ENCODE peak calls at places on chromosomes 16 and 17, in five cellular contexts. L is transverse colon, X is gastrocnemius medialis, O is A549, P is ovary. A is an unnamed sample.
A peak's percentile ranks its signal among the peaks of the same experiment; 100 is the strongest.

GRCh38 chr17:46191332-46192210 is 1.7 kb downstream of the KANSL1 start:
- DNase-seq in L (peak; percentile 38), X (peak; percentile 19), O (peak; percentile 64), P (peak; percentile 33), A (peak; percentile 32)

GRCh38 chr17:64599187-64599676 is 62.9 kb downstream of the SMURF2 start:
- DNase-seq in L (peak; percentile 29), X (no peak), O (no peak), P (no peak), A (no peak)

GRCh38 chr17:73249700-73250099 is 12.0 kb downstream of the CPSF4L start:
- DNase-seq in L (no peak), X (no peak), O (no peak), P (no peak), A (no peak)

GRCh38 chr16:88726981-88727380 is 20.7 kb downstream of the CTU2 start:
- DNase-seq in L (no peak), X (no peak), O (no peak), P (no peak), A (no peak)

GRCh38 chr16:84825896-84826557 is 6.2 kb downstream of the CRISPLD2 start:
- DNase-seq in L (no peak), X (no peak), O (no peak), P (peak; percentile 36), A (no peak)

GRCh38 chr16:11329080-11329491 is 16.2 kb upstream of the RMI2 start:
- DNase-seq in L (no peak), X (no peak), O (no peak), P (no peak), A (no peak)

GRCh38 chr17:55959756-55960155 is 193.5 kb upstream of the ANKFN1 start:
- DNase-seq in L (no peak), X (no peak), O (no peak), P (no peak), A (no peak)

GRCh38 chr16:3937066-3937875 is 56.8 kb upstream of the CREBBP start:
- DNase-seq in L (no peak), X (no peak), O (no peak), P (no peak), A (no peak)

GRCh38 chr17:65198653-65199382 is 61.6 kb downstream of the RGS9 start:
- DNase-seq in L (no peak), X (no peak), O (peak; percentile 73), P (peak; percentile 25), A (peak; percentile 21)

GRCh38 chr17:688100-688989 is 26.3 kb downstream of the VPS53 start:
- DNase-seq in L (peak; percentile 37), X (no peak), O (peak; percentile 67), P (no peak), A (no peak)

DNA sequence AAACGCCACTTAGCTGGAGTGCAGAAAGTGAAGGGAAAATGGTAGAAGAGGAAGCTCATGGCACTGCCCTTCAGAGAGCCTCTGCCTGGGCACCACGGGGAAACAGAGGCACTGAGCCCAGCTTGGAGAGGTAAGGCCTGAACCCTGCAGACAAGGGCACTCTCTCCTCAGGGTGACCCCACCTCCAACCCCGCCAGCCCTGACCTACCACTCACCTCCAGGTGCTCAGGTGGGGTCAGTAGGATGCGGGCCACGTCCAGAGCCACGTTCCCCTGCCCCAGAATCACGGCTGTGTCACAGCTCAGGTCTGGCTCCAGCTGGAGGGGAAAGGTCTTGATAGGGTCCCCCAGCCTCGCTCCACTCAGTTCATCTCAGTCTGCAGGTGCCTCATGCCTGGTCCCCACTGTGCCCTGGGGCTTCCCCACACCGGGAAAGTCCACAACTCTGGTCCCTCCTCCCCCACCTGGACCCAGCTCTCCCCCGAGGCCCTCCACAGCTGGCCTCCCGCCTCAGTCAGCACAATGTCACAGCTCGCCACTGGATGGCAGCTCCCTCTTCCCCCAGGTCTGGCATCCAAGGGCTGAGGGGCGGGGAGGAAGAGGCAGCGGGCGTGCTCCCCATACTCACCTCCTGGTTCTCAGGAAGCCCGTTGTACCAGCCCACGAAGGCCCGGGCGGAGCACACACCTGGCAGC is 6.0 kb upstream of the GRIN2C start:
- DNase-seq in L (no peak), X (no peak), O (no peak), P (no peak), A (no peak)
- TF ChIP-seq CTCF in L (no peak), X (no peak), O (no peak), P (no peak), A (no peak)

GRCh38 chr16:9954181-9954580 is 228.0 kb downstream of the GRIN2A start:
- DNase-seq in L (no peak), X (no peak), O (no peak), P (no peak), A (no peak)

GRCh38 chr16:9948933-9949332 is 233.3 kb downstream of the GRIN2A start:
- DNase-seq in L (no peak), X (no peak), O (no peak), P (no peak), A (no peak)

GRCh38 chr16:9946022-9946720 is 236.1 kb downstream of the GRIN2A start:
- DNase-seq in L (no peak), X (no peak), O (no peak), P (no peak), A (no peak)

DNA sequence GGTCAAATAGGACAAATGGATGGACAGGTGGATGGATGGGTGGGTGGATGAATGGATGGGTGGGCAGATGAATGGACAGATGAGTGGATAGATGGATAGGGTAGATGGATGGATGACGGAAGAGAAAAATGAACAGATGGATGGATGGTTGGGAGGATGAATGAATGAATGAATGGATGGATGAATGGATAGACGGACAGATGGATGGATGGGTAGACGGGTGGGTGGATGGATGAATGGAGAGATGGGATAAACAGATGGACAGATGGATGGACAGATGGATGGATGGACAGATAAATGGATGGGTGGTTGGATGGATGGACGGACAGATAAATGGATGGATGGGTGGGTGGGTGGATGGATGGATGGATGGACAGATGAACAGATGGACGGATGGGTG is 232.8 kb downstream of the GRIN2A start:
- DNase-seq in L (no peak), X (no peak), O (no peak), P (no peak), A (no peak)
- TF ChIP-seq POLR2A in L (no peak), X (no peak), O (no peak), P (no peak), A (no peak)

GRCh38 chr17:37607637-37608368 is 1.4 kb downstream of the SYNRG start:
- DNase-seq in L (peak; percentile 32), X (no peak), O (no peak), P (no peak), A (no peak)
- H3K4me3 ChIP-seq in L (no peak overlapping the region), X (peak overlapping the region; percentile 98), O (peak overlapping the region; percentile 72), P (peak overlapping the region; percentile 77), A (no peak overlapping the region)

DNA sequence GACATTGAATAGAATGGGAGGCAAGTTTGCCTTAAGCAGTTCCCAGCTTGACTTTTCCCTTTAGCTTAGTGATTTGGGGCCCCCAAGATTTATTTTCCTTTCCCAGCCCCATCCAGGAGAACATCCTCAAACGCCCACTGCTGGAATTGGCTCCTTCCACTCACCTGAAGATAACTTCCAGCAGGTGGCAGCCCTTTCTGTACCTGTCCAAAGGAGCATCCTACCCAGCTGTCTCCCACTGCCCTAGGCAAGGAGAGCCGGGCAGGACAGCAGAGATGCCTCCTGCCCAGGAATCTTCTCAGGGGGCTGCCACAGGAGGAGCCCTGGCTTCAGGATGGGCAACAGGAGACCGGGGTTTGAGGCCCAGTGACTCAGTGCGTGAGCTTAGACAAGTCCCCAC is 6.4 kb downstream of the CACNG5 start:
- DNase-seq in L (no peak), X (no peak), O (no peak), P (no peak), A (no peak)
- TF ChIP-seq CTCF in L (no peak), X (no peak), O (no peak), P (no peak), A (no peak)

DNA sequence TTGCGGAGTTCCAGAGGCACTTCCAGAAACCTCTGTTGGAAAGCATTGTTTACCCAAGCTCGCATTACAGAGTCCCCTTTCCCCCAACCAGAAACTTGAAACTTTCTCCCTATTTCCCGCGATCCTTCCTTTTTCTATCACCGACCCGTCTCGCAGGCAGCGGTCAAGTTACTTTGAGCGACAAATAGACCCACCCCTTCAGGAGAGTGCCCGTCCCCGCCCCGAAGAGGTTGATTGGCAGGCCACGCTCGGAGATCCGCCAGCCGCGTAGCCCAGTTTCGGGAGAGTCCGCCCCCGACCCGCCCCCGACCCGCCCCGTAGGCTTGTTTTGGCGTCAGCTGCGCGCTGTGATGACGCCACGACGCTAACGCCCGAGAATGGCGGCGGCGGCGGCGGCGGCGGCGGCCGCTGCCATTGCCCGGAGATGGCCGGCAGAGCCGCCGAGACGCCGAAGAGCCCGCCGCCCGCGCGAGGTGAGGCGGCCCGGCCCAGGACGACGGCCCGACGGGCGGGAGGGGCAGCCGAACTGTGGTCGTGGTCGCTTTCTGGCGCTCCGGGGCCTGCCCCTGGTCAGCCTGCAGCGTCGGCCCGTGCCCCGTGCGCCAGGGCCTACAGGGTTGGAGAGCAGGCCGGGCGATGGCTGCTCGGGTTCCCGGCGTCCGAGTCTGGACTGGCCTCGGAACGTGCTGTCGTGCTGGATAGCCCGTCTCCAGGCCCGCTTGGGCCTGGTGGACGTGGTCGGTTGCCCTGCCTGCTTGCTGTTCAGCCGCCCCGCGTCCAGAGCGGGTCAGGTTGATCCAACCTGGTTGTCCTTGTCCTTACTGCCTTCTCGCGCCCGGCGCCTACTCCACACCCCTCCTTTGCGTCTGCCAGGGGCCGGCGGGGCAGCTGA is at the start of gene PSKH1:
- DNase-seq in L (peak; percentile 98), X (peak; percentile 95), O (peak; percentile 95), P (peak; percentile 97), A (peak; percentile 100)
- TF ChIP-seq POLR2A in L (no peak), X (peak; percentile 98), O (peak; percentile 44), P (peak; percentile 83), A (peak; percentile 63)

A was measured in lower leg skin.